ENCODE peak calls at places on chromosomes 7 and 10, in eight cellular contexts. T is right lobe of liver, X is GM12864, V is A549, U is thoracic aorta, F is substantia nigra, P is skeletal muscle cell, W is neural progenitor cell. J is an unnamed sample.

GRCh38 chr7:101916876-101917275 is 99.5 kb downstream of the CUX1 start:
- DNase-seq in F (no peak), P (no peak), U (no peak), X (no peak), T (no peak), W (no peak), V (no peak), J (peak; percentile 10)

GRCh38 chr7:107995184-107996071 is 7.5 kb downstream of the LAMB1 start:
- DNase-seq in F (no peak), P (peak; percentile 92), X (no peak), V (peak; percentile 74), T (no peak), U (no peak), W (peak; percentile 83), J (no peak)

GRCh38 chr10:69248117-69248730 is 28.1 kb downstream of the HKDC1 start:
- DNase-seq in X (no peak), V (no peak), T (no peak), W (no peak), U (no peak), F (no peak), P (no peak), J (no peak)

GRCh38 chr10:1057106-1057657 is 997 bp downstream of the WDR37 start:
- DNase-seq in V (no peak), X (no peak), U (no peak), P (no peak), F (no peak), W (peak; percentile 51), T (no peak), J (no peak)

GRCh38 chr10:17181751-17182150 is 19.7 kb downstream of the TRDMT1 start:
- DNase-seq in W (no peak), P (no peak), T (no peak), V (no peak), X (no peak), U (no peak), F (no peak), J (no peak)

GRCh38 chr7:1939434-1940401 is 269.6 kb downstream of the ELFN1 start:
- DNase-seq in X (no peak), U (no peak), F (no peak), W (no peak), T (no peak), V (no peak), P (no peak), J (no peak)

GRCh38 chr10:71678057-71678805 is 41.3 kb downstream of the C10orf105 start:
- DNase-seq in X (no peak), F (no peak), U (no peak), T (no peak), W (no peak), V (no peak), P (no peak), J (no peak)

GRCh38 chr10:90930971-90931841 is 10.3 kb upstream of the ANKRD1 start:
- DNase-seq in F (no peak), V (peak; percentile 89), U (no peak), X (no peak), P (peak; percentile 84), W (peak; percentile 49), T (no peak), J (no peak)

GRCh38 chr10:72292223-72292691 is 18.5 kb downstream of the DDIT4 start:
- DNase-seq in T (no peak), P (no peak), W (no peak), F (no peak), X (no peak), V (peak; percentile 76), U (no peak), J (no peak)

GRCh38 chr10:89283988-89284475 is 17.8 kb upstream of the IFIT2 start:
- DNase-seq in P (peak; percentile 71), T (no peak), U (no peak), X (no peak), W (peak; percentile 21), V (peak; percentile 50), F (no peak), J (peak; percentile 46)

J was measured in gastrocnemius medialis.